ENCODE peak calls at places on chromosome 4, in seven cellular contexts. M, W, V, O, U, K and L are unnamed samples.

GRCh38 chr4:123166023-123166422 is 230.6 kb upstream of the SPRY1 start:
- DNase-seq in M (no peak), K (no peak), O (no peak), V (no peak), U (peak; percentile 33), W (no peak), L (no peak)

GRCh38 chr4:160026720-160027119 is 923.8 kb downstream of the RAPGEF2 start:
- DNase-seq in W (peak; percentile 18), M (peak; percentile 47), K (no peak), O (no peak), V (peak; percentile 74), U (peak; percentile 91), L (no peak)

GRCh38 chr4:2051086-2051485 is 8.0 kb upstream of the NAT8L start:
- DNase-seq in M (no peak), U (no peak), V (peak; percentile 37), K (no peak), W (no peak), O (no peak), L (no peak)

GRCh38 chr4:73885570-73886230 is 16.5 kb downstream of the CXCL1 start:
- DNase-seq in M (peak; percentile 52), U (peak; percentile 37), K (no peak), O (no peak), V (no peak), W (peak; percentile 69), L (no peak)

GRCh38 chr4:116055857-116056827 is 942.7 kb upstream of the NDST4 start:
- DNase-seq in U (peak; percentile 33), O (no peak), V (no peak), M (peak; percentile 7), K (no peak), W (peak; percentile 1), L (no peak)

GRCh38 chr4:30719363-30720020 is 677 bp upstream of the PCDH7 start:
- DNase-seq in U (peak; percentile 47), W (peak; percentile 75), O (no peak), M (peak; percentile 83), V (peak; percentile 92), K (no peak), L (peak; percentile 67)

GRCh38 chr4:1092026-1092982 is 21.1 kb downstream of the RNF212 start:
- DNase-seq in M (no peak), U (no peak), V (peak; percentile 65), W (no peak), O (no peak), K (no peak), L (no peak)

GRCh38 chr4:11497212-11497806 is 68.6 kb upstream of the HS3ST1 start:
- DNase-seq in K (no peak), V (no peak), M (no peak), O (no peak), W (no peak), U (peak; percentile 69), L (no peak)

GRCh38 chr4:105859233-105859632 is 36.0 kb upstream of the NPNT start:
- DNase-seq in U (peak; percentile 86), M (peak; percentile 65), W (peak; percentile 86), V (no peak), K (no peak), O (no peak), L (no peak)

GRCh38 chr4:76589872-76590846 is 155.1 kb downstream of the SHROOM3 start:
- DNase-seq in O (no peak), K (no peak), U (no peak), V (peak; percentile 94), M (peak; percentile 99), W (peak; percentile 98), L (peak; percentile 33)

GRCh38 chr4:68410149-68410548 is 37.1 kb upstream of the TMPRSS11E start:
- DNase-seq in M (no peak), K (no peak), W (no peak), V (peak; percentile 60), U (no peak), O (no peak), L (no peak)

GRCh38 chr4:162959056-162959455 is 207.6 kb downstream of the NAF1 start:
- DNase-seq in V (peak; percentile 78), U (no peak), K (no peak), M (no peak), O (no peak), W (no peak), L (no peak)

GRCh38 chr4:23932935-23933334 is 43.1 kb upstream of the PPARGC1A start:
- DNase-seq in U (peak; percentile 26), W (no peak), V (peak; percentile 79), K (no peak), M (peak; percentile 77), O (no peak), L (no peak)

GRCh38 chr4:27807207-27807606 is 946.6 kb downstream of the STIM2 start:
- DNase-seq in O (no peak), K (no peak), V (no peak), M (peak; percentile 35), U (no peak), W (peak; percentile 11), L (no peak)

GRCh38 chr4:153489856-153490558 is 23.8 kb downstream of the TMEM131L start:
- DNase-seq in O (no peak), U (peak; percentile 41), M (peak; percentile 44), V (peak; percentile 31), W (no peak), K (no peak), L (no peak)

GRCh38 chr4:101345596-101346311 is 1.6 kb downstream of the PPP3CA start:
- DNase-seq in V (peak; percentile 75), O (no peak), M (peak; percentile 55), W (peak; percentile 51), K (peak; percentile 51), U (peak; percentile 11), L (peak; percentile 74)

GRCh38 chr4:5730993-5731975 is 20.3 kb downstream of the EVC start:
- DNase-seq in V (no peak), O (no peak), M (no peak), K (no peak), U (no peak), W (peak; percentile 36), L (no peak)

GRCh38 chr4:16457944-16458343 is 231.7 kb upstream of the TAPT1 start:
- DNase-seq in M (peak; percentile 68), W (peak; percentile 13), K (no peak), O (no peak), U (peak; percentile 30), V (no peak), L (no peak)

GRCh38 chr4:182625193-182625592 is 292.0 kb downstream of the DCTD start:
- DNase-seq in V (no peak), O (no peak), M (no peak), U (no peak), K (no peak), W (no peak), L (no peak)

GRCh38 chr4:92600638-92601037 is 296.9 kb downstream of the GRID2 start:
- DNase-seq in U (no peak), V (peak; percentile 73), M (no peak), O (no peak), K (no peak), W (no peak), L (no peak)

GRCh38 chr4:36321176-36321575 is 39.8 kb downstream of the DTHD1 start:
- DNase-seq in O (no peak), K (no peak), M (no peak), U (no peak), W (no peak), V (no peak), L (no peak)

GRCh38 chr4:71210831-71211230 is 128.0 kb upstream of the SLC4A4 start:
- DNase-seq in U (no peak), K (no peak), W (no peak), M (peak; percentile 76), V (no peak), O (no peak), L (no peak)

GRCh38 chr4:153634737-153635353 is 49.2 kb upstream of the TLR2 start:
- DNase-seq in W (peak; percentile 26), K (no peak), U (peak; percentile 34), V (no peak), O (no peak), M (peak; percentile 17), L (no peak)

GRCh38 chr4:17688011-17688441 is 73.6 kb downstream of the MED28 start:
- DNase-seq in O (no peak), V (no peak), W (no peak), M (peak; percentile 66), K (no peak), U (no peak), L (no peak)

GRCh38 chr4:122329876-122330595 is 48.8 kb upstream of the ADAD1 start:
- DNase-seq in V (no peak), M (peak; percentile 79), W (peak; percentile 39), U (peak; percentile 85), O (no peak), K (no peak), L (no peak)

GRCh38 chr4:86338521-86338920 is 21.3 kb downstream of the MAPK10 start:
- DNase-seq in W (no peak), O (no peak), U (no peak), M (peak; percentile 41), V (no peak), K (no peak), L (no peak)

GRCh38 chr4:104425948-104426347 is 68.7 kb downstream of the CXXC4 start:
- DNase-seq in O (no peak), U (no peak), V (no peak), W (no peak), M (no peak), K (no peak), L (no peak)

GRCh38 chr4:173025131-173025530 is 143.5 kb upstream of the GALNT7 start:
- DNase-seq in O (no peak), V (peak; percentile 82), W (peak; percentile 79), K (no peak), M (peak; percentile 68), U (peak; percentile 70), L (no peak)

GRCh38 chr4:637536-637935 is 12.2 kb downstream of the PDE6B start:
- DNase-seq in W (no peak), M (no peak), O (no peak), U (no peak), V (peak; percentile 39), K (no peak), L (no peak)

GRCh38 chr4:84499065-84499982 is at the start of gene NKX6-1:
- DNase-seq in M (peak; percentile 85), V (peak; percentile 96), W (peak; percentile 38), K (no peak), O (no peak), U (peak; percentile 15), L (peak; percentile 61)

GRCh38 chr4:155077860-155078259 is 130.6 kb upstream of the NPY2R start:
- DNase-seq in W (no peak), V (peak; percentile 77), K (no peak), M (no peak), U (no peak), O (no peak), L (no peak)

GRCh38 chr4:24805036-24805435 is 9.7 kb downstream of the SOD3 start:
- DNase-seq in V (no peak), M (no peak), W (no peak), U (peak; percentile 74), O (no peak), K (no peak), L (no peak)